ENCODE peak calls at places on chromosomes 11 and 22, in six cellular contexts. One of them, this sample, is unnamed.

GRCh38 chr22:46113110-46113909 is 37.0 kb upstream of the PPARA start:
- DNase-seq in vagina: no peak
- DNase-seq in stomach: no peak
- DNase-seq in Panc1: no peak
- DNase-seq in breast epithelium: no peak
- DNase-seq in suprapubic skin: no peak
- DNase-seq in this sample: no peak

GRCh38 chr11:131637469-131638175 is 267.2 kb downstream of the NTM start:
- DNase-seq in vagina: no peak
- DNase-seq in stomach: no peak
- DNase-seq in Panc1: no peak
- DNase-seq in breast epithelium: no peak
- DNase-seq in suprapubic skin: no peak
- DNase-seq in this sample: no peak

GRCh38 chr11:105923814-105924213 is 98.2 kb downstream of the MSANTD4 start:
- DNase-seq in vagina: no peak
- DNase-seq in stomach: no peak
- DNase-seq in Panc1: no peak
- DNase-seq in breast epithelium: no peak
- DNase-seq in suprapubic skin: no peak
- DNase-seq in this sample: no peak

GRCh38 chr11:123209591-123209990 is 14.5 kb upstream of the CLMP start:
- DNase-seq in vagina: no peak
- DNase-seq in stomach: no peak
- DNase-seq in Panc1: no peak
- DNase-seq in breast epithelium: no peak
- DNase-seq in suprapubic skin: no peak
- DNase-seq in this sample: no peak

GRCh38 chr22:22462813-22463567 is 45.6 kb downstream of the ZNF280B start:
- DNase-seq in vagina: no peak
- DNase-seq in stomach: no peak
- DNase-seq in Panc1: no peak
- DNase-seq in breast epithelium: no peak
- DNase-seq in suprapubic skin: no peak
- DNase-seq in this sample: no peak

GRCh38 chr11:26958005-26958404 is 35.9 kb upstream of the FIBIN start:
- DNase-seq in vagina: no peak
- DNase-seq in stomach: no peak
- DNase-seq in Panc1: no peak
- DNase-seq in breast epithelium: no peak
- DNase-seq in suprapubic skin: no peak
- DNase-seq in this sample: no peak

GRCh38 chr22:36073476-36073875 is 44.9 kb upstream of the RBFOX2 start:
- DNase-seq in vagina: no peak
- DNase-seq in stomach: no peak
- DNase-seq in Panc1: no peak
- DNase-seq in breast epithelium: no peak
- DNase-seq in suprapubic skin: no peak
- DNase-seq in this sample: no peak

GRCh38 chr11:34468209-34468841 is 29.6 kb downstream of the CAT start:
- DNase-seq in vagina: no peak
- DNase-seq in stomach: peak; percentile 33
- DNase-seq in Panc1: peak; percentile 15
- DNase-seq in breast epithelium: no peak
- DNase-seq in suprapubic skin: no peak
- DNase-seq in this sample: no peak

GRCh38 chr11:43583548-43583947 is 97.0 kb upstream of the HSD17B12 start:
- DNase-seq in vagina: no peak
- DNase-seq in stomach: no peak
- DNase-seq in Panc1: no peak
- DNase-seq in breast epithelium: no peak
- DNase-seq in suprapubic skin: no peak
- DNase-seq in this sample: no peak

GRCh38 chr11:131692151-131692550 is 321.7 kb downstream of the NTM start:
- DNase-seq in vagina: peak; percentile 49
- DNase-seq in stomach: no peak
- DNase-seq in Panc1: no peak
- DNase-seq in breast epithelium: no peak
- DNase-seq in suprapubic skin: no peak
- DNase-seq in this sample: no peak

GRCh38 chr11:39432929-39433328 is 2026.5 kb downstream of the LRRC4C start:
- DNase-seq in vagina: no peak
- DNase-seq in stomach: no peak
- DNase-seq in Panc1: no peak
- DNase-seq in breast epithelium: no peak
- DNase-seq in suprapubic skin: no peak
- DNase-seq in this sample: no peak

GRCh38 chr11:70569173-70569890 is 171.0 kb downstream of the CTTN start:
- DNase-seq in vagina: no peak
- DNase-seq in stomach: no peak
- DNase-seq in Panc1: no peak
- DNase-seq in breast epithelium: no peak
- DNase-seq in suprapubic skin: no peak
- DNase-seq in this sample: peak; percentile 72
- H3K9me3 ChIP-seq in vagina: no peaks in the 10 kb centered on the region
- H3K9me3 ChIP-seq in stomach: no peaks in the 10 kb centered on the region
- H3K9me3 ChIP-seq in Panc1: no peaks in the 10 kb centered on the region
- H3K9me3 ChIP-seq in breast epithelium: no peaks in the 10 kb centered on the region
- H3K9me3 ChIP-seq in suprapubic skin: no peaks in the 10 kb centered on the region
- H3K9me3 ChIP-seq in this sample: no peaks in the 10 kb centered on the region

GRCh38 chr11:125944350-125945010 is 1.4 kb upstream of the VSIG10L2 start:
- DNase-seq in vagina: peak; percentile 79
- DNase-seq in stomach: peak; percentile 15
- DNase-seq in Panc1: no peak
- DNase-seq in breast epithelium: no peak
- DNase-seq in suprapubic skin: no peak
- DNase-seq in this sample: no peak

GRCh38 chr11:125941606-125942275 is 4.1 kb upstream of the VSIG10L2 start:
- DNase-seq in vagina: no peak
- DNase-seq in stomach: peak; percentile 70
- DNase-seq in Panc1: no peak
- DNase-seq in breast epithelium: peak; percentile 30
- DNase-seq in suprapubic skin: no peak
- DNase-seq in this sample: no peak

GRCh38 chr11:125942276-125942611 is 3.6 kb upstream of the VSIG10L2 start:
- DNase-seq in vagina: no peak
- DNase-seq in stomach: no peak
- DNase-seq in Panc1: no peak
- DNase-seq in breast epithelium: no peak
- DNase-seq in suprapubic skin: no peak
- DNase-seq in this sample: no peak

GRCh38 chr11:125943661-125944349 is 2.0 kb upstream of the VSIG10L2 start:
- DNase-seq in vagina: peak; percentile 79
- DNase-seq in stomach: peak; percentile 15
- DNase-seq in Panc1: no peak
- DNase-seq in breast epithelium: no peak
- DNase-seq in suprapubic skin: no peak
- DNase-seq in this sample: no peak

GRCh38 chr11:125942771-125943428 is 2.9 kb upstream of the VSIG10L2 start:
- DNase-seq in vagina: no peak
- DNase-seq in stomach: peak; percentile 16
- DNase-seq in Panc1: no peak
- DNase-seq in breast epithelium: no peak
- DNase-seq in suprapubic skin: no peak
- DNase-seq in this sample: no peak
- H3K4me1 ChIP-seq in vagina: peaks cover 14% of the 10 kb centered on the region
- H3K4me1 ChIP-seq in stomach: no peaks in the 10 kb centered on the region
- H3K4me1 ChIP-seq in Panc1: no peaks in the 10 kb centered on the region
- H3K4me1 ChIP-seq in breast epithelium: no peaks in the 10 kb centered on the region
- H3K4me1 ChIP-seq in suprapubic skin: peaks cover 13% of the 10 kb centered on the region
- H3K4me1 ChIP-seq in this sample: no peaks in the 10 kb centered on the region

DNA sequence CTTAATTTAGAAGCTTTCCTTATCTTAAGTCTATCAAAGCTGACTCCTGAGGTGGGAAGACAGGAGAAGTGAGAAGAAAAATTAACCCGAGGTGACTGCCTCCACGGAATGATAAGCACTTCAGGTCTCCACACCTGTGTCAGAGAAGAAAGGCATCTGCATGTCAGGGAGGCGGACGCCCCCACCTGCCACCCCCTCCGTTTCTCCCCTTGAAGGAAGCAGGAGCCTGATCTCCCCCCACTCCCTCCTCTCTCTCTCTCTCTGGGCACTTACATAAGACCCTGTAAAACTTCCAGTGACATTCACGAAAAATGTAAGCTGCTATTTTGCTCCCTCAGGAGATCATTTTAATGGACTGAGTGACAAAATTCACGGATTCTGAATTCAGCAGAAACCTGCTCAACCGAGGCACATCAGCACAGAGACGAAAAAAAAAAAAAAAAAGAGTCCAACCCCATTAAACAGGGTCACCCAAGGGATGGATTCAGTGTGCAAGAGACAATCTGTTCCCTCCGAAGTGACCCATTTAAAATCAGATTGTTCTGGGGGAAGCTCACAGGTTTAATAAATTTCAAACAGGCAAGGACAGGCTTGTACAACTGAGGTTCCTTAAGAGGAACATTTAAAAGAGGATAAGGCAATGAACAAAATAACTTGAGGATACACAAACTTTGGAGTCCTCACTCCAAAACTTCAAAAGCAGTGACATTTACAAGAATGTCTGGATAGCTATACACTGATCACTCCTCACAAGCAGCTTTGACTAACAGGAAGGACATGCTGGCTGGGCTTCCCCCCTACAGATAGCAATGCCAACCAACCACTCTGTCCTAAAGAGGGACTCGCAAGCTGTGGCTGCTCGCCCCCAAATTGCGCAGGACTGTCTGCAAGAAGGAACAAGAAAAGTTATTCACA is 1.3 kb downstream of the LARGE1 start:
- DNase-seq in vagina: no peak
- DNase-seq in stomach: no peak
- DNase-seq in Panc1: no peak
- DNase-seq in breast epithelium: no peak
- DNase-seq in suprapubic skin: no peak
- DNase-seq in this sample: no peak
- TF ChIP-seq POLR2AphosphoS5 in vagina: no peak
- TF ChIP-seq POLR2AphosphoS5 in stomach: no peak
- TF ChIP-seq POLR2AphosphoS5 in Panc1: no peak
- TF ChIP-seq POLR2AphosphoS5 in breast epithelium: no peak
- TF ChIP-seq POLR2AphosphoS5 in suprapubic skin: no peak
- TF ChIP-seq POLR2AphosphoS5 in this sample: no peak

GRCh38 chr11:92061648-92062047 is 163.0 kb upstream of the FAT3 start:
- DNase-seq in vagina: no peak
- DNase-seq in stomach: no peak
- DNase-seq in Panc1: no peak
- DNase-seq in breast epithelium: no peak
- DNase-seq in suprapubic skin: no peak
- DNase-seq in this sample: no peak
- H3K9me3 ChIP-seq in vagina: no peaks in the 10 kb centered on the region
- H3K9me3 ChIP-seq in stomach: no peaks in the 10 kb centered on the region
- H3K9me3 ChIP-seq in Panc1: no peaks in the 10 kb centered on the region
- H3K9me3 ChIP-seq in breast epithelium: no peaks in the 10 kb centered on the region
- H3K9me3 ChIP-seq in suprapubic skin: no peaks in the 10 kb centered on the region
- H3K9me3 ChIP-seq in this sample: no peaks in the 10 kb centered on the region

This sample was measured in upper lobe of left lung.